ENCODE peak calls at places on chromosome 7, in four cellular contexts. One of them, this sample, is unnamed.

GRCh38 chr7:36216063-36216684 is 63.1 kb downstream of the EEPD1 start:
- DNase-seq in PC-9: no peak
- DNase-seq in GM20000: no peak
- DNase-seq in mesothelial cell of epicardium: no peak
- DNase-seq in this sample: no peak

GRCh38 chr7:129529643-129530042 is 27.3 kb downstream of the SMKR1 start:
- DNase-seq in mesothelial cell of epicardium: no peak
- DNase-seq in GM20000: no peak
- DNase-seq in PC-9: no peak
- DNase-seq in this sample: no peak

GRCh38 chr7:79823246-79823951 is 311.2 kb upstream of the GNAI1 start:
- DNase-seq in GM20000: no peak
- DNase-seq in PC-9: no peak
- DNase-seq in mesothelial cell of epicardium: no peak
- DNase-seq in this sample: no peak

GRCh38 chr7:151375530-151376217 is 34.1 kb downstream of the NUB1 start:
- DNase-seq in GM20000: no peak
- DNase-seq in PC-9: no peak
- DNase-seq in mesothelial cell of epicardium: no peak
- DNase-seq in this sample: no peak

GRCh38 chr7:110373514-110374258 is 717.2 kb upstream of the LRRN3 start:
- DNase-seq in PC-9: no peak
- DNase-seq in GM20000: no peak
- DNase-seq in mesothelial cell of epicardium: no peak
- DNase-seq in this sample: no peak

GRCh38 chr7:73900286-73900685 is 39.3 kb downstream of the TMEM270 start:
- DNase-seq in mesothelial cell of epicardium: no peak
- DNase-seq in GM20000: no peak
- DNase-seq in PC-9: no peak
- DNase-seq in this sample: no peak

GRCh38 chr7:35424869-35425495 is 171.1 kb upstream of the TBX20 start:
- DNase-seq in PC-9: peak; percentile 63
- DNase-seq in GM20000: peak; percentile 81
- DNase-seq in mesothelial cell of epicardium: no peak
- DNase-seq in this sample: no peak

GRCh38 chr7:6636741-6637543 is at the start of gene ZNF316:
- DNase-seq in mesothelial cell of epicardium: no peak
- DNase-seq in GM20000: peak; percentile 99
- DNase-seq in PC-9: no peak
- DNase-seq in this sample: peak; percentile 85

GRCh38 chr7:152925412-152926147 is 166.0 kb downstream of the ACTR3B start:
- DNase-seq in mesothelial cell of epicardium: no peak
- DNase-seq in GM20000: no peak
- DNase-seq in PC-9: no peak
- DNase-seq in this sample: no peak

GRCh38 chr7:156493942-156494341 is 146.6 kb upstream of the RNF32 start:
- DNase-seq in PC-9: peak; percentile 28
- DNase-seq in GM20000: no peak
- DNase-seq in mesothelial cell of epicardium: no peak
- DNase-seq in this sample: no peak

GRCh38 chr7:50400114-50400513 is 50.0 kb downstream of the FIGNL1 start:
- DNase-seq in mesothelial cell of epicardium: no peak
- DNase-seq in PC-9: no peak
- DNase-seq in GM20000: no peak
- DNase-seq in this sample: no peak

GRCh38 chr7:2609001-2609411 is 22.8 kb upstream of the TTYH3 start:
- DNase-seq in GM20000: peak; percentile 86
- DNase-seq in mesothelial cell of epicardium: no peak
- DNase-seq in PC-9: no peak
- DNase-seq in this sample: no peak

GRCh38 chr7:41708621-41709358 is 5.9 kb upstream of the INHBA start:
- DNase-seq in PC-9: peak; percentile 56
- DNase-seq in mesothelial cell of epicardium: no peak
- DNase-seq in GM20000: no peak
- DNase-seq in this sample: no peak

GRCh38 chr7:42244828-42245227 is 7.8 kb upstream of the GLI3 start:
- DNase-seq in PC-9: no peak
- DNase-seq in mesothelial cell of epicardium: no peak
- DNase-seq in GM20000: no peak
- DNase-seq in this sample: no peak

GRCh38 chr7:113100091-113100723 is 13.6 kb upstream of the GPR85 start:
- DNase-seq in PC-9: no peak
- DNase-seq in mesothelial cell of epicardium: peak; percentile 48
- DNase-seq in GM20000: no peak
- DNase-seq in this sample: no peak

GRCh38 chr7:10474048-10474447 is 499.6 kb upstream of the PHF14 start:
- DNase-seq in mesothelial cell of epicardium: no peak
- DNase-seq in GM20000: no peak
- DNase-seq in PC-9: no peak
- DNase-seq in this sample: no peak

GRCh38 chr7:14016950-14017349 is 27.5 kb upstream of the ETV1 start:
- DNase-seq in GM20000: no peak
- DNase-seq in mesothelial cell of epicardium: no peak
- DNase-seq in PC-9: no peak
- DNase-seq in this sample: no peak

GRCh38 chr7:106658504-106659368 is 2.2 kb downstream of the CCDC71L start:
- DNase-seq in GM20000: no peak
- DNase-seq in PC-9: no peak
- DNase-seq in mesothelial cell of epicardium: no peak
- DNase-seq in this sample: no peak

GRCh38 chr7:154255324-154255723 is 203.1 kb downstream of the DPP6 start:
- DNase-seq in GM20000: no peak
- DNase-seq in mesothelial cell of epicardium: no peak
- DNase-seq in PC-9: no peak
- DNase-seq in this sample: no peak

GRCh38 chr7:121069346-121070100 is 81.0 kb downstream of the CPED1 start:
- DNase-seq in mesothelial cell of epicardium: no peak
- DNase-seq in PC-9: no peak
- DNase-seq in GM20000: no peak
- DNase-seq in this sample: no peak

GRCh38 chr7:83921798-83922607 is 272.6 kb downstream of the SEMA3A start:
- DNase-seq in PC-9: no peak
- DNase-seq in GM20000: no peak
- DNase-seq in mesothelial cell of epicardium: no peak
- DNase-seq in this sample: no peak

GRCh38 chr7:157442993-157443831 is 106.4 kb downstream of the DNAJB6 start:
- DNase-seq in mesothelial cell of epicardium: no peak
- DNase-seq in PC-9: no peak
- DNase-seq in GM20000: no peak
- DNase-seq in this sample: no peak

GRCh38 chr7:47580811-47581331 is 1.0 kb downstream of the TNS3 start:
- DNase-seq in GM20000: no peak
- DNase-seq in mesothelial cell of epicardium: no peak
- DNase-seq in PC-9: no peak
- DNase-seq in this sample: no peak

GRCh38 chr7:96667026-96667425 is 42.6 kb downstream of the SEM1 start:
- DNase-seq in mesothelial cell of epicardium: no peak
- DNase-seq in PC-9: no peak
- DNase-seq in GM20000: no peak
- DNase-seq in this sample: no peak

GRCh38 chr7:26472971-26473370 is 181.3 kb downstream of the SNX10 start:
- DNase-seq in GM20000: no peak
- DNase-seq in mesothelial cell of epicardium: no peak
- DNase-seq in PC-9: no peak
- DNase-seq in this sample: no peak

GRCh38 chr7:46811529-46811928 is 770.4 kb downstream of the TNS3 start:
- DNase-seq in mesothelial cell of epicardium: no peak
- DNase-seq in GM20000: no peak
- DNase-seq in PC-9: no peak
- DNase-seq in this sample: no peak

GRCh38 chr7:55520426-55521140 is 51.7 kb downstream of the VOPP1 start:
- DNase-seq in PC-9: no peak
- DNase-seq in GM20000: no peak
- DNase-seq in mesothelial cell of epicardium: no peak
- DNase-seq in this sample: no peak

GRCh38 chr7:106776618-106777347 is 88.3 kb upstream of the PIK3CG start:
- DNase-seq in GM20000: no peak
- DNase-seq in mesothelial cell of epicardium: no peak
- DNase-seq in PC-9: no peak
- DNase-seq in this sample: no peak

GRCh38 chr7:128829391-128830166 is 627 bp upstream of the FLNC start:
- DNase-seq in GM20000: no peak
- DNase-seq in PC-9: no peak
- DNase-seq in mesothelial cell of epicardium: no peak
- DNase-seq in this sample: no peak

GRCh38 chr7:150373049-150373801 is 4.6 kb downstream of the REPIN1 start:
- DNase-seq in mesothelial cell of epicardium: no peak
- DNase-seq in PC-9: no peak
- DNase-seq in GM20000: peak; percentile 23
- DNase-seq in this sample: no peak

GRCh38 chr7:151017370-151017952 is 6.8 kb downstream of the ATG9B start:
- DNase-seq in PC-9: no peak
- DNase-seq in mesothelial cell of epicardium: no peak
- DNase-seq in GM20000: no peak
- DNase-seq in this sample: no peak

GRCh38 chr7:135180122-135180521 is 9.6 kb upstream of the CYREN start:
- DNase-seq in GM20000: no peak
- DNase-seq in PC-9: no peak
- DNase-seq in mesothelial cell of epicardium: no peak
- DNase-seq in this sample: no peak

GRCh38 chr7:27459021-27459728 is 203.5 kb downstream of the HIBADH start:
- DNase-seq in mesothelial cell of epicardium: no peak
- DNase-seq in PC-9: no peak
- DNase-seq in GM20000: no peak
- DNase-seq in this sample: no peak

GRCh38 chr7:66283003-66283920 is 78.1 kb downstream of the TPST1 start:
- DNase-seq in GM20000: no peak
- DNase-seq in mesothelial cell of epicardium: no peak
- DNase-seq in PC-9: peak; percentile 71
- DNase-seq in this sample: no peak

GRCh38 chr7:122260336-122260735 is 44.2 kb downstream of the FEZF1 start:
- DNase-seq in PC-9: no peak
- DNase-seq in GM20000: no peak
- DNase-seq in mesothelial cell of epicardium: no peak
- DNase-seq in this sample: no peak

GRCh38 chr7:17302575-17303142 is 4.2 kb downstream of the AHR start:
- DNase-seq in GM20000: peak; percentile 11
- DNase-seq in PC-9: no peak
- DNase-seq in mesothelial cell of epicardium: no peak
- DNase-seq in this sample: no peak

GRCh38 chr7:869348-869747 is 7.0 kb upstream of the GET4 start:
- DNase-seq in GM20000: no peak
- DNase-seq in PC-9: no peak
- DNase-seq in mesothelial cell of epicardium: no peak
- DNase-seq in this sample: no peak

GRCh38 chr7:865921-866320 is 10.4 kb upstream of the GET4 start:
- DNase-seq in mesothelial cell of epicardium: no peak
- DNase-seq in GM20000: no peak
- DNase-seq in PC-9: no peak
- DNase-seq in this sample: no peak

GRCh38 chr7:868189-868486 is 8.2 kb upstream of the GET4 start:
- DNase-seq in GM20000: no peak
- DNase-seq in mesothelial cell of epicardium: no peak
- DNase-seq in PC-9: no peak
- DNase-seq in this sample: no peak

GRCh38 chr7:867001-867405 is 9.4 kb upstream of the GET4 start:
- DNase-seq in PC-9: no peak
- DNase-seq in mesothelial cell of epicardium: no peak
- DNase-seq in GM20000: no peak
- DNase-seq in this sample: no peak

GRCh38 chr7:867406-868188 is 8.8 kb upstream of the GET4 start:
- DNase-seq in mesothelial cell of epicardium: no peak
- DNase-seq in PC-9: no peak
- DNase-seq in GM20000: no peak
- DNase-seq in this sample: no peak
- TF ChIP-seq CTCF in mesothelial cell of epicardium: no peak
- TF ChIP-seq CTCF in PC-9: no peak
- TF ChIP-seq CTCF in GM20000: no peak
- TF ChIP-seq CTCF in this sample: no peak

GRCh38 chr7:843230-843629 is 11.0 kb downstream of the SUN1 start:
- DNase-seq in GM20000: no peak
- DNase-seq in mesothelial cell of epicardium: no peak
- DNase-seq in PC-9: no peak
- DNase-seq in this sample: no peak
- TF ChIP-seq CTCF in GM20000: no peak
- TF ChIP-seq CTCF in mesothelial cell of epicardium: no peak
- TF ChIP-seq CTCF in PC-9: no peak
- TF ChIP-seq CTCF in this sample: no peak

DNA sequence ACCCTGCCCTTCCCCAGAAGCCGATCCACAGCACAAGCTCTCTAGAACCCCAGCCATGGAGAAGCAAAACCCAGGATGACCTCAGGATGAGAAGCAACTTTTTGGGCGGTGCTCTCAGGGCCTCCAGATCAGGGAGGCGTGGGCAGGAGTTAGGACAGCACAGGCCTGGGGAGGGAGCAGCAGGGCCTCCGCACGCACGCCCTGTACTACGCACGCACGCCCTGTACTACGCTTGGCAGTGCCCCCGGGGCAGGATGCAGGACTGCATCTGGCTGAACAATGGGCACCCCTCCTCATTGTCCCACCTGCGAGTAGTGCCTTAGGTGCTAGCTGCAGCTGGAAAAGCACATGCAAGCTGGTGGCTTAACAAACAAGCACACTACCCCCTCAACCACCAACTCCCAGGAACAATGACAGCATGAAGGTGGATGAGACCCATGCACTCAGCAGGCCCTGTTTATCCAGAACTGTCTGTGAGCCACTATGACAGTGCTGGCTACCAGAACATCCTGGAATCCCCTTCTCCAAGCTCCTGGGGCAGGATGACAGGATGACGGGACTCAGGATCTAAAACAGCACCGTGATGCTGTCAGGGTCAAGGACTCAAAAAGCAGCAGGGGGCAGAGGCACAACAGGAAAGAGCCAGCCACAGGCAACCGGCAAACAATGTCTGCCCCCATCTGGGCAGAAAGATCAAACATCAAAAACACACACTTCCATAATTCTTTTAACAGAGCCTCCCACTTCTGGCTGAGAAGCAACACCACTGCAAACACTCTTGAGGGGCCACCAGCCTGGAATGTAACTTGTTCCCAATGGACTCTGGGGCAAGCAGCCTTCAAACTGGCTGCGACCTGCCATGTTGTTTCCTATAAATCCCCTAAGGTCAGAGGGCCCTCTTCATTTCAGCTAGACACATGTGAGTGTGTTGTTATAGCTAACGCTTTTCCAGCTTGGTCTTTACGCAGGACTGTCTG is 11.7 kb downstream of the PODXL start:
- DNase-seq in GM20000: no peak
- DNase-seq in PC-9: no peak
- DNase-seq in mesothelial cell of epicardium: no peak
- DNase-seq in this sample: no peak
- TF ChIP-seq CTCF in GM20000: no peak
- TF ChIP-seq CTCF in PC-9: peak; percentile 32
- TF ChIP-seq CTCF in mesothelial cell of epicardium: no peak
- TF ChIP-seq CTCF in this sample: peak; percentile 25

GRCh38 chr7:140983802-140984201 is 30.9 kb downstream of the MRPS33 start:
- DNase-seq in PC-9: no peak
- DNase-seq in mesothelial cell of epicardium: no peak
- DNase-seq in GM20000: no peak
- DNase-seq in this sample: no peak
- TF ChIP-seq CTCF in PC-9: peak; percentile 44
- TF ChIP-seq CTCF in mesothelial cell of epicardium: peak; percentile 21
- TF ChIP-seq CTCF in GM20000: no peak
- TF ChIP-seq CTCF in this sample: peak; percentile 46

GRCh38 chr7:44697136-44698045 is 51.3 kb upstream of the ZMIZ2 start:
- DNase-seq in mesothelial cell of epicardium: no peak
- DNase-seq in PC-9: no peak
- DNase-seq in GM20000: no peak
- DNase-seq in this sample: no peak
- TF ChIP-seq CTCF in mesothelial cell of epicardium: no peak
- TF ChIP-seq CTCF in PC-9: no peak
- TF ChIP-seq CTCF in GM20000: no peak
- TF ChIP-seq CTCF in this sample: no peak